ENCODE peak calls at places on chromosomes 1 and 21, in ten cellular contexts. Z is neural progenitor cell, D is cardiac muscle cell, V is Panc1, H is kidney, Y is breast epithelium, A is transverse colon, E is AG04450, K is heart right ventricle, O is esophagus squamous epithelium. C is an unnamed sample. For H3K9me3, the result is how much of the 10 kb centered on the place peaks cover.

GRCh38 chr1:209890606-209891330 is 47.2 kb upstream of the SYT14 start:
- DNase-seq in Z (no peak), D (no peak), V (no peak), H (no peak), Y (no peak), A (no peak), E (no peak), K (no peak), O (no peak), C (no peak)

GRCh38 chr1:169630006-169630405 is at the start of gene SELP:
- DNase-seq in Z (no peak), D (peak), V (no peak), H (no peak), Y (no peak), A (no peak), E (no peak), K (no peak), O (no peak), C (no peak)

GRCh38 chr1:162548170-162548569 is 13.4 kb upstream of the UAP1 start:
- DNase-seq in Z (no peak), D (peak), V (no peak), H (no peak), Y (peak), A (no peak), E (no peak), K (no peak), O (no peak), C (no peak)

GRCh38 chr1:197763769-197764168 is 11.5 kb downstream of the DENND1B start:
- DNase-seq in Z (no peak), D (no peak), V (no peak), H (no peak), Y (no peak), A (no peak), E (no peak), K (no peak), O (no peak), C (no peak)

GRCh38 chr1:236507022-236507700 is 16.6 kb upstream of the LGALS8 start:
- DNase-seq in Z (no peak), D (peak), V (no peak), H (no peak), Y (no peak), A (no peak), E (no peak), K (no peak), O (no peak), C (no peak)

GRCh38 chr1:156257711-156258110 is 9.9 kb upstream of the PAQR6 start:
- DNase-seq in Z (no peak), D (no peak), V (no peak), H (no peak), Y (no peak), A (no peak), E (no peak), K (no peak), O (no peak), C (no peak)

GRCh38 chr1:10338047-10338446 is 60.8 kb upstream of the PGD start:
- DNase-seq in Z (peak), D (peak), V (peak), H (no peak), Y (no peak), A (peak), E (no peak), K (peak), O (no peak), C (peak)

GRCh38 chr1:211174375-211174774 is 40.4 kb upstream of the KCNH1 start:
- DNase-seq in Z (no peak), D (no peak), V (no peak), H (no peak), Y (no peak), A (no peak), E (no peak), K (no peak), O (no peak), C (no peak)

GRCh38 chr21:36854391-36854790 is 112.1 kb downstream of the HLCS start:
- DNase-seq in Z (peak), D (peak), V (no peak), H (no peak), Y (no peak), A (peak), E (no peak), K (no peak), O (no peak), C (peak)

GRCh38 chr21:45440736-45441350 is 35.9 kb downstream of the COL18A1 start:
- DNase-seq in Z (no peak), D (no peak), V (no peak), H (peak), Y (no peak), A (no peak), E (no peak), K (peak), O (no peak), C (no peak)

GRCh38 chr1:194069168-194069830 is 882.9 kb upstream of the B3GALT2 start:
- DNase-seq in Z (no peak), D (peak), V (no peak), H (no peak), Y (no peak), A (peak), E (no peak), K (peak), O (no peak), C (no peak)

GRCh38 chr21:46079357-46080170 is 18.3 kb upstream of the COL6A2 start:
- DNase-seq in Z (no peak), D (peak), V (no peak), H (peak), Y (no peak), A (no peak), E (peak), K (peak), O (no peak), C (peak)

GRCh38 chr21:32826317-32827167 is 55.0 kb upstream of the PAXBP1 start:
- DNase-seq in Z (peak), D (peak), V (peak), H (no peak), Y (no peak), A (peak), E (peak), K (no peak), O (no peak), C (peak)

GRCh38 chr1:154431586-154432373 is 26.6 kb downstream of the IL6R start:
- DNase-seq in Z (no peak), D (peak), V (peak), H (no peak), Y (no peak), A (no peak), E (peak), K (no peak), O (no peak), C (no peak)

GRCh38 chr1:53663525-53664300 is 75.3 kb downstream of the GLIS1 start:
- DNase-seq in Z (no peak), D (no peak), V (no peak), H (peak), Y (no peak), A (no peak), E (no peak), K (no peak), O (no peak), C (no peak)

GRCh38 chr1:7912743-7913557 is 27.7 kb downstream of the TNFRSF9 start:
- DNase-seq in Z (no peak), D (no peak), V (no peak), H (no peak), Y (no peak), A (peak), E (no peak), K (no peak), O (no peak), C (no peak)

GRCh38 chr21:32611471-32611997 is 643 bp downstream of the CFAP298 start:
- DNase-seq in Z (peak), D (peak), V (no peak), H (no peak), Y (no peak), A (peak), E (no peak), K (peak), O (no peak), C (peak)

GRCh38 chr1:227654431-227654830 is 80.7 kb downstream of the JMJD4 start:
- DNase-seq in Z (no peak), D (no peak), V (no peak), H (no peak), Y (no peak), A (no peak), E (no peak), K (no peak), O (no peak), C (no peak)
- H3K9me3 ChIP-seq in Z (half or more), D (under half), V (half or more), H (half or more), Y (half or more), A (half or more), E (under half), K (half or more), O (half or more), C (under half)

DNA sequence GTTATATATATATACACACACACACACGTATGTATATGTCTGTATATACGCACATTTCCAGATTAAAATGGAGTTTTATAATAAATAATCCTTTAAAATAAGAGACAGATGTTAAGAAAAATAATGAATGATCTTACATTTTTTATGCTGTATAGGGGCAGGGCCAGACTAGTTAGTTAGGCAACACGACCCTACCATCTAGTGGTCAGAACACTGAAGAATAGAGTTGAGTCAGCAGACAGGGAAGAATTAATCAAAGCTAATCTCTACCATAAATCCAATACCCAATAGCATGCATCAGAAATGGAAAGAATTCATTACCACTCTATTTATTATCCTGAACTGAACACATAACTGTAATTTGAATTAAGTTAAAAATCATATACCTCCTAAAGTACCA is 156.7 kb downstream of the BRINP3 start:
- DNase-seq in Z (peak), D (peak), V (no peak), H (no peak), Y (no peak), A (no peak), E (peak), K (no peak), O (no peak), C (peak)
- TF ChIP-seq CTCF in Z (peak), D (peak), V (peak), H (no peak), Y (no peak), A (no peak), E (peak), K (no peak), O (no peak), C (peak)

GRCh38 chr1:19981507-19982312 is 2.3 kb upstream of the PLA2G2A start:
- DNase-seq in Z (no peak), D (peak), V (no peak), H (no peak), Y (no peak), A (no peak), E (no peak), K (no peak), O (no peak), C (no peak)

GRCh38 chr1:19980298-19980697 is 880 bp upstream of the PLA2G2A start:
- DNase-seq in Z (no peak), D (no peak), V (no peak), H (no peak), Y (no peak), A (no peak), E (no peak), K (no peak), O (no peak), C (no peak)

GRCh38 chr1:19978143-19978542 is 1.3 kb downstream of the PLA2G2A start:
- DNase-seq in Z (no peak), D (no peak), V (no peak), H (no peak), Y (no peak), A (no peak), E (no peak), K (no peak), O (no peak), C (no peak)

GRCh38 chr1:19981170-19981506 is 1.7 kb upstream of the PLA2G2A start:
- DNase-seq in Z (no peak), D (no peak), V (no peak), H (no peak), Y (no peak), A (no peak), E (no peak), K (no peak), O (no peak), C (no peak)

DNA sequence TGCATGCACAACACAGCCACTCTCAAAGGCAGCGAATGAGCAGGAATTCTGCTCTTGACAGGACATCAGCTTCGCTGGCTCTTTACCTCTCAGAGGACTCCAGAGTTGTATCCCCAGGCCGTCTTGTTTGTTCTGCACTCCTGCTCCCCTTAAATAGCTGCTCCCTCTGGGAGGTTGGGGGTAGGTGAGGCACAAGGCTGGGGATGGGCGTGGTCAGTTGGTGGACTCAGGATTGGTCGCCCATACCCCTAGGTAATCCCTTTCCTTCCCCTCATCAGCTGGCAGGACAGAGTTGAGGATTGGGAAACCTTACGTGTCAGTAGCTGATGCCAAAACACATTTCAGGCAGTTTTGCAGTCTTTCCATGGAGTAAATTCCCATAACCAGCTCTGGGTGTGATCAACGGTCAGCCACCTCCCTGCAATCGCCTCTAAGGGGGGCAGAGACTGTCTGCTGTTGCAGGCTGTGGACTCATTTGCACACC is at the start of gene PLA2G2A:
- DNase-seq in Z (peak), D (peak), V (no peak), H (no peak), Y (no peak), A (peak), E (no peak), K (no peak), O (no peak), C (no peak)
- H3K4me3 ChIP-seq in Z (no peak), D (no peak), V (no peak), H (no peak), Y (peak), A (no peak), E (no peak), K (no peak), O (no peak), C (no peak)

DNA sequence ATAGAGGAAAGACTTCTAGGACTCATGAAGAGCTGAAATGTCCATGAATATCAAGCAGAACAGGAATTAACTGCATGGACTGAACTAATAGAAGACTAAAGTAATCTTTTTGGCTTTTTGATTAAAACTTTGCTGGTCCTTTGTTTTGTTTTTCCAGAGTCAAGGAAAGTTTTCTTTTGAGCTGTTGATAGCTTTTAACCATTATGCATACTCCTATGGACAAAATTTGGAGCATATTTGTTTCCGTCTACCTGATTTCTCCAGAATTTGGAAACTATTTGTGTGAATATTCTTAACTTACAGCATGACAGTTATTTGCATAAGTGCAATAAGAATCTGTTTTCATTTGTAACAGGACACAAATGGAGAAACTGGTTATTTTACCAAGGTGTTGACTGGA is 24.5 kb upstream of the CYP4B1 start:
- DNase-seq in Z (no peak), D (no peak), V (no peak), H (no peak), Y (no peak), A (no peak), E (no peak), K (no peak), O (no peak), C (no peak)
- H3K9me3 ChIP-seq in Z (under half), D (under half), V (under half), H (under half), Y (under half), A (under half), E (under half), K (half or more), O (under half), C (under half)

DNA sequence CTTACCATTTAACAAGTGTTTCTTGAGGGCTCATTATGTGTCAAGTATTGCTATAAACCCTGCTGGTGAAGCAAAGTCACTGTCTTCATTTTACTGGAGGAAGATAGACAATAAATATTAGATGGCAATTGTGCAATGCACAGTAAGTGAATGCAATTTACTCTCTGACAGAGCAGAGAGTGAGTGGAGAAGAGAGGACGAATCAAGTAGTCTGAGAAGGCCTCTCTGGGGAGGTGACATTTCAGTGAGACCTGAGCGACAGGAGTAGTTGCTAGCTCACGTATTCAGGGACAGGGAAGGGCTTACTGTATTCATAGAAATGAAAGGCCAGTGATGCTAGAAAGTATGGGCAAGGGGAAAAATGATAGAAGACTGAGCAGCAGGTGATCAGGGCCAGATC is 1.2 kb upstream of the NMNAT2 start:
- DNase-seq in Z (no peak), D (no peak), V (no peak), H (no peak), Y (no peak), A (no peak), E (no peak), K (no peak), O (no peak), C (no peak)
- TF ChIP-seq CTCF in Z (no peak), D (no peak), V (no peak), H (no peak), Y (no peak), A (no peak), E (no peak), K (no peak), O (no peak), C (no peak)

GRCh38 chr1:19313636-19313959 is 1.5 kb downstream of the SLC66A1 start:
- DNase-seq in Z (no peak), D (no peak), V (no peak), H (no peak), Y (no peak), A (no peak), E (no peak), K (no peak), O (no peak), C (no peak)
- H3K4me3 ChIP-seq in Z (no peak), D (no peak), V (peak), H (peak), Y (no peak), A (no peak), E (peak), K (no peak), O (no peak), C (no peak)

GRCh38 chr21:38211321-38211720 is 45.5 kb upstream of the KCNJ15 start:
- DNase-seq in Z (no peak), D (no peak), V (no peak), H (no peak), Y (no peak), A (no peak), E (no peak), K (no peak), O (no peak), C (no peak)

GRCh38 chr21:38208118-38208517 is 48.7 kb upstream of the KCNJ15 start:
- DNase-seq in Z (no peak), D (no peak), V (no peak), H (no peak), Y (no peak), A (no peak), E (no peak), K (no peak), O (no peak), C (no peak)

GRCh38 chr21:38212716-38213115 is 44.1 kb upstream of the KCNJ15 start:
- DNase-seq in Z (no peak), D (no peak), V (no peak), H (no peak), Y (no peak), A (no peak), E (no peak), K (no peak), O (no peak), C (no peak)
- H3K9me3 ChIP-seq in Z (under half), D (under half), V (under half), H (under half), Y (under half), A (under half), E (under half), K (under half), O (under half), C (under half)

GRCh38 chr1:203056516-203056915 is 29.3 kb downstream of the MYOG start:
- DNase-seq in Z (no peak), D (no peak), V (no peak), H (no peak), Y (no peak), A (no peak), E (no peak), K (no peak), O (no peak), C (no peak)
- TF ChIP-seq CTCF in Z (peak), D (no peak), V (no peak), H (no peak), Y (no peak), A (no peak), E (no peak), K (no peak), O (no peak), C (peak)

C was measured in WERI-Rb-1.